ENCODE peak calls at places on chromosomes 3 and 15, in eight cellular contexts. One of them, this sample, is unnamed.

GRCh38 chr3:168162172-168162571 is 66.4 kb upstream of the GOLIM4 start:
- DNase-seq in breast epithelium: no peak
- DNase-seq in HCT116: no peak
- DNase-seq in transverse colon: no peak
- DNase-seq in heart left ventricle: no peak
- DNase-seq in spleen: no peak
- DNase-seq in IMR-90: peak; percentile 11
- DNase-seq in ovary: no peak
- DNase-seq in this sample: no peak

GRCh38 chr3:37768107-37768809 is 93.4 kb upstream of the CTDSPL start:
- DNase-seq in HCT116: no peak
- DNase-seq in IMR-90: peak; percentile 37
- DNase-seq in breast epithelium: no peak
- DNase-seq in heart left ventricle: no peak
- DNase-seq in transverse colon: peak; percentile 25
- DNase-seq in spleen: no peak
- DNase-seq in ovary: no peak
- DNase-seq in this sample: no peak

GRCh38 chr15:39461536-39462140 is 119.2 kb upstream of the THBS1 start:
- DNase-seq in spleen: no peak
- DNase-seq in IMR-90: no peak
- DNase-seq in HCT116: no peak
- DNase-seq in breast epithelium: no peak
- DNase-seq in heart left ventricle: peak; percentile 89
- DNase-seq in transverse colon: no peak
- DNase-seq in ovary: peak; percentile 78
- DNase-seq in this sample: no peak

GRCh38 chr15:72136170-72137051 is 18.2 kb downstream of the SENP8 start:
- DNase-seq in IMR-90: no peak
- DNase-seq in heart left ventricle: no peak
- DNase-seq in breast epithelium: no peak
- DNase-seq in ovary: no peak
- DNase-seq in transverse colon: no peak
- DNase-seq in HCT116: no peak
- DNase-seq in spleen: no peak
- DNase-seq in this sample: no peak

GRCh38 chr3:125116311-125117069 is 60.7 kb upstream of the HEG1 start:
- DNase-seq in ovary: no peak
- DNase-seq in IMR-90: peak; percentile 77
- DNase-seq in breast epithelium: peak; percentile 72
- DNase-seq in spleen: no peak
- DNase-seq in HCT116: no peak
- DNase-seq in transverse colon: no peak
- DNase-seq in heart left ventricle: no peak
- DNase-seq in this sample: no peak

GRCh38 chr3:56855856-56856538 is 54.2 kb upstream of the ARHGEF3 start:
- DNase-seq in spleen: no peak
- DNase-seq in breast epithelium: no peak
- DNase-seq in heart left ventricle: no peak
- DNase-seq in HCT116: no peak
- DNase-seq in IMR-90: no peak
- DNase-seq in ovary: no peak
- DNase-seq in transverse colon: peak; percentile 36
- DNase-seq in this sample: no peak

GRCh38 chr3:71710906-71711494 is 14.2 kb downstream of the EIF4E3 start:
- DNase-seq in transverse colon: no peak
- DNase-seq in spleen: no peak
- DNase-seq in breast epithelium: no peak
- DNase-seq in IMR-90: peak; percentile 66
- DNase-seq in HCT116: peak; percentile 21
- DNase-seq in heart left ventricle: no peak
- DNase-seq in ovary: no peak
- DNase-seq in this sample: no peak

GRCh38 chr3:25648107-25648535 is 16.6 kb downstream of the TOP2B start:
- DNase-seq in HCT116: peak; percentile 77
- DNase-seq in transverse colon: peak; percentile 84
- DNase-seq in ovary: no peak
- DNase-seq in IMR-90: peak; percentile 82
- DNase-seq in breast epithelium: no peak
- DNase-seq in spleen: no peak
- DNase-seq in heart left ventricle: peak; percentile 45
- DNase-seq in this sample: peak; percentile 87

GRCh38 chr3:14216257-14217048 is 37.8 kb downstream of the LSM3 start:
- DNase-seq in transverse colon: no peak
- DNase-seq in spleen: peak; percentile 88
- DNase-seq in IMR-90: no peak
- DNase-seq in HCT116: no peak
- DNase-seq in ovary: no peak
- DNase-seq in heart left ventricle: peak; percentile 43
- DNase-seq in breast epithelium: no peak
- DNase-seq in this sample: no peak

GRCh38 chr15:98425173-98425572 is 223.2 kb upstream of the IGF1R start:
- DNase-seq in HCT116: no peak
- DNase-seq in spleen: no peak
- DNase-seq in transverse colon: no peak
- DNase-seq in heart left ventricle: no peak
- DNase-seq in ovary: no peak
- DNase-seq in IMR-90: no peak
- DNase-seq in breast epithelium: no peak
- DNase-seq in this sample: peak; percentile 14

GRCh38 chr3:124780767-124781485 is 50.7 kb downstream of the UMPS start:
- DNase-seq in ovary: peak; percentile 50
- DNase-seq in heart left ventricle: peak; percentile 92
- DNase-seq in IMR-90: peak; percentile 58
- DNase-seq in breast epithelium: no peak
- DNase-seq in spleen: peak; percentile 41
- DNase-seq in HCT116: no peak
- DNase-seq in transverse colon: peak; percentile 50
- DNase-seq in this sample: peak; percentile 76

GRCh38 chr3:148408667-148409066 is 289.0 kb upstream of the AGTR1 start:
- DNase-seq in breast epithelium: no peak
- DNase-seq in transverse colon: no peak
- DNase-seq in spleen: no peak
- DNase-seq in heart left ventricle: no peak
- DNase-seq in ovary: no peak
- DNase-seq in HCT116: no peak
- DNase-seq in IMR-90: no peak
- DNase-seq in this sample: no peak

GRCh38 chr15:98866503-98866902 is 141.1 kb downstream of the PGPEP1L start:
- DNase-seq in spleen: no peak
- DNase-seq in IMR-90: peak; percentile 88
- DNase-seq in transverse colon: no peak
- DNase-seq in breast epithelium: no peak
- DNase-seq in ovary: no peak
- DNase-seq in heart left ventricle: no peak
- DNase-seq in HCT116: no peak
- DNase-seq in this sample: peak; percentile 81

GRCh38 chr15:66007663-66008262 is 138.5 kb downstream of the RAB11A start:
- DNase-seq in transverse colon: no peak
- DNase-seq in heart left ventricle: no peak
- DNase-seq in breast epithelium: no peak
- DNase-seq in HCT116: no peak
- DNase-seq in ovary: no peak
- DNase-seq in spleen: no peak
- DNase-seq in IMR-90: no peak
- DNase-seq in this sample: no peak

GRCh38 chr3:150763841-150764483 is 993 bp upstream of the SIAH2 start:
- DNase-seq in breast epithelium: peak; percentile 65
- DNase-seq in IMR-90: peak; percentile 54
- DNase-seq in HCT116: peak; percentile 26
- DNase-seq in transverse colon: peak; percentile 81
- DNase-seq in heart left ventricle: peak; percentile 71
- DNase-seq in spleen: peak; percentile 93
- DNase-seq in ovary: peak; percentile 59
- DNase-seq in this sample: peak; percentile 92

GRCh38 chr15:83372434-83372873 is 74.7 kb upstream of the SH3GL3 start:
- DNase-seq in ovary: no peak
- DNase-seq in transverse colon: no peak
- DNase-seq in IMR-90: no peak
- DNase-seq in heart left ventricle: no peak
- DNase-seq in breast epithelium: no peak
- DNase-seq in HCT116: no peak
- DNase-seq in spleen: no peak
- DNase-seq in this sample: no peak

GRCh38 chr3:86178095-86178494 is 812.9 kb downstream of the VGLL3 start:
- DNase-seq in ovary: no peak
- DNase-seq in spleen: no peak
- DNase-seq in HCT116: no peak
- DNase-seq in IMR-90: no peak
- DNase-seq in transverse colon: no peak
- DNase-seq in breast epithelium: no peak
- DNase-seq in heart left ventricle: no peak
- DNase-seq in this sample: no peak

GRCh38 chr3:65170357-65171090 is 482.7 kb upstream of the ADAMTS9 start:
- DNase-seq in spleen: no peak
- DNase-seq in IMR-90: peak; percentile 85
- DNase-seq in ovary: peak; percentile 71
- DNase-seq in breast epithelium: peak; percentile 80
- DNase-seq in heart left ventricle: peak; percentile 95
- DNase-seq in HCT116: no peak
- DNase-seq in transverse colon: peak; percentile 76
- DNase-seq in this sample: peak; percentile 56

GRCh38 chr15:77475898-77476297 is 55.2 kb downstream of the HMG20A start:
- DNase-seq in HCT116: no peak
- DNase-seq in transverse colon: no peak
- DNase-seq in heart left ventricle: no peak
- DNase-seq in ovary: no peak
- DNase-seq in IMR-90: no peak
- DNase-seq in spleen: no peak
- DNase-seq in breast epithelium: no peak
- DNase-seq in this sample: no peak

GRCh38 chr3:52233968-52234367 is 5.0 kb downstream of the TWF2 start:
- DNase-seq in ovary: no peak
- DNase-seq in transverse colon: no peak
- DNase-seq in IMR-90: no peak
- DNase-seq in spleen: peak; percentile 53
- DNase-seq in heart left ventricle: peak; percentile 67
- DNase-seq in breast epithelium: no peak
- DNase-seq in HCT116: no peak
- DNase-seq in this sample: no peak

GRCh38 chr15:79307251-79307650 is 3.7 kb upstream of the TMED3 start:
- DNase-seq in heart left ventricle: no peak
- DNase-seq in breast epithelium: no peak
- DNase-seq in transverse colon: no peak
- DNase-seq in ovary: no peak
- DNase-seq in IMR-90: no peak
- DNase-seq in spleen: no peak
- DNase-seq in HCT116: no peak
- DNase-seq in this sample: no peak

GRCh38 chr3:129211772-129212171 is 28.1 kb upstream of the CNBP start:
- DNase-seq in HCT116: peak; percentile 98
- DNase-seq in spleen: peak; percentile 79
- DNase-seq in IMR-90: peak; percentile 79
- DNase-seq in breast epithelium: peak; percentile 72
- DNase-seq in heart left ventricle: peak; percentile 71
- DNase-seq in ovary: peak; percentile 83
- DNase-seq in transverse colon: peak; percentile 91
- DNase-seq in this sample: peak; percentile 93

GRCh38 chr3:50388021-50388719 is 28.8 kb upstream of the TMEM115 start:
- DNase-seq in HCT116: no peak
- DNase-seq in breast epithelium: no peak
- DNase-seq in spleen: no peak
- DNase-seq in transverse colon: no peak
- DNase-seq in IMR-90: no peak
- DNase-seq in ovary: no peak
- DNase-seq in heart left ventricle: no peak
- DNase-seq in this sample: no peak
- TF ChIP-seq CTCF in HCT116: no peak
- TF ChIP-seq CTCF in breast epithelium: no peak
- TF ChIP-seq CTCF in spleen: no peak
- TF ChIP-seq CTCF in transverse colon: peak; percentile 24
- TF ChIP-seq CTCF in IMR-90: peak; percentile 22
- TF ChIP-seq CTCF in ovary: no peak
- TF ChIP-seq CTCF in heart left ventricle: no peak
- TF ChIP-seq CTCF in this sample: no peak

DNA sequence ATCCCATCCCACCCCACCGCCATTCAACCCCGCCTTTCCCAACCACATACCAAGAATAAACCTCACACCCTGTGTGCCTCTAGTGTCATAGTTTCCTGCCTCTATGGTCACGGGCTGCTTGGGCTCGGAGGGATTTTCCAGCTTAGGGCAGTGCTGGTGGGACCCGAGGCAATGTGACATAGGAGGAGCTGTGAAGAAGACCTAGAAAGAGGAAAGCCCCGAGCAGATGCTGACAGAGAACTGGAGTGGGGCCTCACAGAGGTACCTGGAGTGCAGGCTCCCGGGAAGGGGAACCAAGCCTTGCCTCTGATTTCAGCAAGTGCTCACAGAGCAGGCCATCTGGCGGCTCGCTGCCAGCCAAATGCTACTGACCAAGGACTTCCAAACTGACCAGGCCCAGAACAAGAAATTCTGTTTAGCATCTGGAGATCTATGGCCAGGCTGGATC is 27.5 kb downstream of the BHLHE40 start:
- DNase-seq in transverse colon: no peak
- DNase-seq in ovary: no peak
- DNase-seq in IMR-90: no peak
- DNase-seq in heart left ventricle: no peak
- DNase-seq in spleen: peak; percentile 68
- DNase-seq in HCT116: no peak
- DNase-seq in breast epithelium: no peak
- DNase-seq in this sample: peak; percentile 85
- TF ChIP-seq POLR2A in transverse colon: no peak
- TF ChIP-seq POLR2A in ovary: no peak
- TF ChIP-seq POLR2A in IMR-90: no peak
- TF ChIP-seq POLR2A in heart left ventricle: no peak
- TF ChIP-seq POLR2A in spleen: no peak
- TF ChIP-seq POLR2A in HCT116: no peak
- TF ChIP-seq POLR2A in breast epithelium: no peak
- TF ChIP-seq POLR2A in this sample: no peak

GRCh38 chr15:51726302-51727073 is 11.0 kb downstream of the LYSMD2 start:
- DNase-seq in transverse colon: peak; percentile 53
- DNase-seq in heart left ventricle: peak; percentile 76
- DNase-seq in spleen: no peak
- DNase-seq in IMR-90: peak; percentile 93
- DNase-seq in breast epithelium: no peak
- DNase-seq in HCT116: peak; percentile 85
- DNase-seq in ovary: peak; percentile 67
- DNase-seq in this sample: peak; percentile 59
- TF ChIP-seq CTCF in transverse colon: no peak
- TF ChIP-seq CTCF in heart left ventricle: no peak
- TF ChIP-seq CTCF in spleen: no peak
- TF ChIP-seq CTCF in IMR-90: no peak
- TF ChIP-seq CTCF in breast epithelium: no peak
- TF ChIP-seq CTCF in HCT116: no peak
- TF ChIP-seq CTCF in ovary: no peak
- TF ChIP-seq CTCF in this sample: no peak

DNA sequence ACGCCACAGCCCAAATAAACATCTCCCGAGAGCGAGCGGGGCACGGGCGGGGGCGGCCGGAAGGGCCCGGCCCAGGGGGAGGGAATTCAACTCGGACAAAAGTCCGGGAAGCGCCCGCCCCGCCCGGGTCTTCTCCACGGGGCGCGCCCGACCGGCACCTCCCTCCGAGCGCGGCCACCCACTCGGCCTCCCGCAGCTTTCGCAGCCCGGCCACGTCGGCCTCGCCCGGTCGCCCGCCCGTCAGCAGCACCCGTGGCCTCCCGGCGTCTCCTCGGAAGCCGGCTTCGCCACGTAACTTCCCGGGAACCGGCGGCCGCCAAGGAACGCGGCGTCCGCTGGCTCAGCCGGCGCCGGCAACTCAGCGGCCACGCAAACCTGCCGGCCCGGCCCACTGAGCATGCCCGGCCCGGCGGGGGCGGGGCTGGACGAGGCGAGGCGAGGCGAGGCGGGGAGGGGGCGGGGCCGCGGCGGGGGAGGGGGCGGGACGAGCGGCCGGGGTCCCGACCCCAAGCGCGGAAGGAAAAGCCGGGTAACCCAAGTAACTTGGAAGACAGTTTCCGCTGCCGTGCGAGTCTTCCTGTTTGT is at the start of gene TJP1:
- DNase-seq in IMR-90: peak; percentile 74
- DNase-seq in HCT116: no peak
- DNase-seq in spleen: no peak
- DNase-seq in heart left ventricle: peak; percentile 86
- DNase-seq in transverse colon: peak; percentile 81
- DNase-seq in ovary: peak; percentile 78
- DNase-seq in breast epithelium: peak; percentile 66
- DNase-seq in this sample: peak; percentile 40
- TF ChIP-seq POLR2A in IMR-90: peak; percentile 96
- TF ChIP-seq POLR2A in HCT116: peak; percentile 72
- TF ChIP-seq POLR2A in spleen: no peak
- TF ChIP-seq POLR2A in heart left ventricle: peak; percentile 93
- TF ChIP-seq POLR2A in transverse colon: peak; percentile 81
- TF ChIP-seq POLR2A in ovary: peak; percentile 81
- TF ChIP-seq POLR2A in breast epithelium: no peak
- TF ChIP-seq POLR2A in this sample: no peak

This sample was measured in lower leg skin.